ENCODE peak calls at places on chromosomes 5 and 9, in seven cellular contexts. One of them, this sample, is unnamed.

GRCh38 chr9:88995205-88995604 is 3.9 kb downstream of the S1PR3 start:
- DNase-seq in body of pancreas: no peak
- DNase-seq in stimulated activated CD4-positive, alpha-beta T cell treated with anti-CD3 and anti-CD28 coated beads, TNF-alpha, amount 100 ng/mL, for 4 hours: no peak
- DNase-seq in CD4-positive, CD25-positive, alpha-beta regulatory T cell: no peak
- DNase-seq in bronchial epithelial cell: no peak
- DNase-seq in omental fat pad: no peak
- DNase-seq in hepatocyte: no peak
- DNase-seq in this sample: no peak

GRCh38 chr5:1523793-1524480 is at the start of gene LPCAT1:
- DNase-seq in hepatocyte: peak
- DNase-seq in CD4-positive, CD25-positive, alpha-beta regulatory T cell: peak
- DNase-seq in bronchial epithelial cell: no peak
- DNase-seq in omental fat pad: no peak
- DNase-seq in stimulated activated CD4-positive, alpha-beta T cell treated with anti-CD3 and anti-CD28 coated beads, TNF-alpha, amount 100 ng/mL, for 4 hours: peak
- DNase-seq in body of pancreas: peak
- DNase-seq in this sample: peak

GRCh38 chr5:87277279-87277835 is 9.7 kb downstream of the RASA1 start:
- DNase-seq in CD4-positive, CD25-positive, alpha-beta regulatory T cell: no peak
- DNase-seq in body of pancreas: no peak
- DNase-seq in bronchial epithelial cell: no peak
- DNase-seq in omental fat pad: no peak
- DNase-seq in stimulated activated CD4-positive, alpha-beta T cell treated with anti-CD3 and anti-CD28 coated beads, TNF-alpha, amount 100 ng/mL, for 4 hours: no peak
- DNase-seq in hepatocyte: no peak
- DNase-seq in this sample: no peak

GRCh38 chr5:172450861-172451695 is 3.2 kb downstream of the SH3PXD2B start:
- DNase-seq in hepatocyte: peak
- DNase-seq in body of pancreas: no peak
- DNase-seq in bronchial epithelial cell: no peak
- DNase-seq in stimulated activated CD4-positive, alpha-beta T cell treated with anti-CD3 and anti-CD28 coated beads, TNF-alpha, amount 100 ng/mL, for 4 hours: peak
- DNase-seq in CD4-positive, CD25-positive, alpha-beta regulatory T cell: peak
- DNase-seq in omental fat pad: peak
- DNase-seq in this sample: no peak

GRCh38 chr5:172939045-172939444 is 20.2 kb upstream of the RPL26L1 start:
- DNase-seq in body of pancreas: no peak
- DNase-seq in CD4-positive, CD25-positive, alpha-beta regulatory T cell: peak
- DNase-seq in hepatocyte: no peak
- DNase-seq in stimulated activated CD4-positive, alpha-beta T cell treated with anti-CD3 and anti-CD28 coated beads, TNF-alpha, amount 100 ng/mL, for 4 hours: no peak
- DNase-seq in bronchial epithelial cell: no peak
- DNase-seq in omental fat pad: no peak
- DNase-seq in this sample: no peak

GRCh38 chr5:132059043-132059695 is 1.3 kb upstream of the IL3 start:
- DNase-seq in bronchial epithelial cell: no peak
- DNase-seq in omental fat pad: peak
- DNase-seq in stimulated activated CD4-positive, alpha-beta T cell treated with anti-CD3 and anti-CD28 coated beads, TNF-alpha, amount 100 ng/mL, for 4 hours: no peak
- DNase-seq in CD4-positive, CD25-positive, alpha-beta regulatory T cell: peak
- DNase-seq in body of pancreas: peak
- DNase-seq in hepatocyte: no peak
- DNase-seq in this sample: no peak

GRCh38 chr9:89410709-89411111 is 87.2 kb downstream of the SEMA4D start:
- DNase-seq in body of pancreas: no peak
- DNase-seq in stimulated activated CD4-positive, alpha-beta T cell treated with anti-CD3 and anti-CD28 coated beads, TNF-alpha, amount 100 ng/mL, for 4 hours: peak
- DNase-seq in bronchial epithelial cell: no peak
- DNase-seq in omental fat pad: no peak
- DNase-seq in CD4-positive, CD25-positive, alpha-beta regulatory T cell: peak
- DNase-seq in hepatocyte: no peak
- DNase-seq in this sample: no peak

GRCh38 chr5:165029471-165029870 is 1524.1 kb downstream of the MAT2B start:
- DNase-seq in stimulated activated CD4-positive, alpha-beta T cell treated with anti-CD3 and anti-CD28 coated beads, TNF-alpha, amount 100 ng/mL, for 4 hours: no peak
- DNase-seq in body of pancreas: no peak
- DNase-seq in omental fat pad: no peak
- DNase-seq in hepatocyte: peak
- DNase-seq in bronchial epithelial cell: no peak
- DNase-seq in CD4-positive, CD25-positive, alpha-beta regulatory T cell: no peak
- DNase-seq in this sample: no peak

GRCh38 chr9:32069969-32070368 is 314.5 kb upstream of the ACO1 start:
- DNase-seq in body of pancreas: no peak
- DNase-seq in bronchial epithelial cell: no peak
- DNase-seq in stimulated activated CD4-positive, alpha-beta T cell treated with anti-CD3 and anti-CD28 coated beads, TNF-alpha, amount 100 ng/mL, for 4 hours: no peak
- DNase-seq in hepatocyte: no peak
- DNase-seq in omental fat pad: no peak
- DNase-seq in CD4-positive, CD25-positive, alpha-beta regulatory T cell: no peak
- DNase-seq in this sample: no peak

GRCh38 chr9:129573977-129574376 is 46.9 kb downstream of the C9orf50 start:
- DNase-seq in body of pancreas: no peak
- DNase-seq in CD4-positive, CD25-positive, alpha-beta regulatory T cell: no peak
- DNase-seq in bronchial epithelial cell: no peak
- DNase-seq in omental fat pad: no peak
- DNase-seq in hepatocyte: no peak
- DNase-seq in stimulated activated CD4-positive, alpha-beta T cell treated with anti-CD3 and anti-CD28 coated beads, TNF-alpha, amount 100 ng/mL, for 4 hours: no peak
- DNase-seq in this sample: no peak

GRCh38 chr9:136089697-136090045 is 5.4 kb downstream of the NACC2 start:
- DNase-seq in stimulated activated CD4-positive, alpha-beta T cell treated with anti-CD3 and anti-CD28 coated beads, TNF-alpha, amount 100 ng/mL, for 4 hours: no peak
- DNase-seq in CD4-positive, CD25-positive, alpha-beta regulatory T cell: peak
- DNase-seq in bronchial epithelial cell: peak
- DNase-seq in omental fat pad: no peak
- DNase-seq in hepatocyte: no peak
- DNase-seq in body of pancreas: no peak
- DNase-seq in this sample: no peak

GRCh38 chr9:70578720-70579119 is 164.3 kb upstream of the KLF9 start:
- DNase-seq in body of pancreas: no peak
- DNase-seq in CD4-positive, CD25-positive, alpha-beta regulatory T cell: no peak
- DNase-seq in hepatocyte: no peak
- DNase-seq in omental fat pad: no peak
- DNase-seq in bronchial epithelial cell: no peak
- DNase-seq in stimulated activated CD4-positive, alpha-beta T cell treated with anti-CD3 and anti-CD28 coated beads, TNF-alpha, amount 100 ng/mL, for 4 hours: no peak
- DNase-seq in this sample: no peak

GRCh38 chr5:164054461-164054860 is 549.0 kb downstream of the MAT2B start:
- DNase-seq in omental fat pad: no peak
- DNase-seq in hepatocyte: no peak
- DNase-seq in stimulated activated CD4-positive, alpha-beta T cell treated with anti-CD3 and anti-CD28 coated beads, TNF-alpha, amount 100 ng/mL, for 4 hours: no peak
- DNase-seq in body of pancreas: no peak
- DNase-seq in CD4-positive, CD25-positive, alpha-beta regulatory T cell: no peak
- DNase-seq in bronchial epithelial cell: no peak
- DNase-seq in this sample: no peak

GRCh38 chr5:39355324-39355723 is 9.0 kb downstream of the C9 start:
- DNase-seq in stimulated activated CD4-positive, alpha-beta T cell treated with anti-CD3 and anti-CD28 coated beads, TNF-alpha, amount 100 ng/mL, for 4 hours: no peak
- DNase-seq in CD4-positive, CD25-positive, alpha-beta regulatory T cell: no peak
- DNase-seq in bronchial epithelial cell: peak
- DNase-seq in body of pancreas: no peak
- DNase-seq in hepatocyte: no peak
- DNase-seq in omental fat pad: no peak
- DNase-seq in this sample: no peak

GRCh38 chr5:176500511-176500910 is 36.7 kb downstream of the RNF44 start:
- DNase-seq in stimulated activated CD4-positive, alpha-beta T cell treated with anti-CD3 and anti-CD28 coated beads, TNF-alpha, amount 100 ng/mL, for 4 hours: no peak
- DNase-seq in body of pancreas: no peak
- DNase-seq in bronchial epithelial cell: no peak
- DNase-seq in omental fat pad: no peak
- DNase-seq in hepatocyte: no peak
- DNase-seq in CD4-positive, CD25-positive, alpha-beta regulatory T cell: no peak
- DNase-seq in this sample: no peak

GRCh38 chr5:60685700-60686099 is 14.3 kb downstream of the DEPDC1B start:
- DNase-seq in stimulated activated CD4-positive, alpha-beta T cell treated with anti-CD3 and anti-CD28 coated beads, TNF-alpha, amount 100 ng/mL, for 4 hours: no peak
- DNase-seq in bronchial epithelial cell: no peak
- DNase-seq in omental fat pad: no peak
- DNase-seq in CD4-positive, CD25-positive, alpha-beta regulatory T cell: no peak
- DNase-seq in body of pancreas: no peak
- DNase-seq in hepatocyte: no peak
- DNase-seq in this sample: no peak

GRCh38 chr5:124536333-124536732 is 210.1 kb downstream of the ZNF608 start:
- DNase-seq in omental fat pad: no peak
- DNase-seq in hepatocyte: no peak
- DNase-seq in bronchial epithelial cell: no peak
- DNase-seq in stimulated activated CD4-positive, alpha-beta T cell treated with anti-CD3 and anti-CD28 coated beads, TNF-alpha, amount 100 ng/mL, for 4 hours: no peak
- DNase-seq in body of pancreas: no peak
- DNase-seq in CD4-positive, CD25-positive, alpha-beta regulatory T cell: no peak
- DNase-seq in this sample: no peak

GRCh38 chr9:135372036-135372435 is 107.5 kb upstream of the PPP1R26 start:
- DNase-seq in body of pancreas: no peak
- DNase-seq in bronchial epithelial cell: no peak
- DNase-seq in omental fat pad: no peak
- DNase-seq in stimulated activated CD4-positive, alpha-beta T cell treated with anti-CD3 and anti-CD28 coated beads, TNF-alpha, amount 100 ng/mL, for 4 hours: no peak
- DNase-seq in hepatocyte: no peak
- DNase-seq in CD4-positive, CD25-positive, alpha-beta regulatory T cell: no peak
- DNase-seq in this sample: no peak

GRCh38 chr5:170769236-170769635 is 14.3 kb upstream of the GABRP start:
- DNase-seq in stimulated activated CD4-positive, alpha-beta T cell treated with anti-CD3 and anti-CD28 coated beads, TNF-alpha, amount 100 ng/mL, for 4 hours: no peak
- DNase-seq in hepatocyte: no peak
- DNase-seq in CD4-positive, CD25-positive, alpha-beta regulatory T cell: no peak
- DNase-seq in body of pancreas: no peak
- DNase-seq in bronchial epithelial cell: no peak
- DNase-seq in omental fat pad: no peak
- DNase-seq in this sample: no peak

GRCh38 chr9:33506626-33507370 is 17.3 kb upstream of the ANKRD18B start:
- DNase-seq in body of pancreas: no peak
- DNase-seq in hepatocyte: peak
- DNase-seq in CD4-positive, CD25-positive, alpha-beta regulatory T cell: no peak
- DNase-seq in bronchial epithelial cell: peak
- DNase-seq in stimulated activated CD4-positive, alpha-beta T cell treated with anti-CD3 and anti-CD28 coated beads, TNF-alpha, amount 100 ng/mL, for 4 hours: no peak
- DNase-seq in omental fat pad: peak
- DNase-seq in this sample: no peak